ENCODE peak calls at places on chromosomes 11 and 22, in four cellular contexts. S, V, W and D are unnamed samples.
A peak's percentile ranks its signal among the peaks of the same experiment; 100 is the strongest.

GRCh38 chr11:1218788-1219445 is 3.9 kb upstream of the MUC5B start:
- DNase-seq in W (no peak), V (peak; percentile 25), S (peak; percentile 22), D (no peak)

GRCh38 chr11:119907122-119907933 is 178.3 kb upstream of the NECTIN1 start:
- DNase-seq in S (peak; percentile 66), V (no peak), W (no peak), D (no peak)

GRCh38 chr11:35549787-35550186 is 24.4 kb upstream of the PAMR1 start:
- DNase-seq in V (no peak), W (peak; percentile 98), S (no peak), D (no peak)

GRCh38 chr11:76067099-76067498 is 139.2 kb downstream of the WNT11 start:
- DNase-seq in V (no peak), S (peak; percentile 41), W (no peak), D (no peak)

GRCh38 chr11:8917157-8917820 is 6.3 kb downstream of the AKIP1 start:
- DNase-seq in V (peak; percentile 60), S (no peak), W (peak; percentile 97), D (no peak)

GRCh38 chr11:36485296-36485870 is 24.7 kb downstream of the TRAF6 start:
- DNase-seq in W (no peak), S (no peak), V (no peak), D (no peak)

GRCh38 chr11:86274503-86274902 is 27.5 kb upstream of the HIKESHI start:
- DNase-seq in W (no peak), S (no peak), V (peak; percentile 67), D (no peak)

GRCh38 chr11:2574553-2575535 is 125.0 kb downstream of the KCNQ1OT1 start:
- DNase-seq in S (peak; percentile 24), W (peak; percentile 15), V (no peak), D (no peak)

GRCh38 chr11:8389034-8389996 is 125.6 kb upstream of the LMO1 start:
- DNase-seq in S (no peak), W (peak; percentile 24), V (no peak), D (no peak)

GRCh38 chr22:49214976-49215375 is 612.7 kb downstream of the BRD1 start:
- DNase-seq in W (no peak), S (no peak), V (peak; percentile 9), D (no peak)

GRCh38 chr11:27571151-27571840 is 64.7 kb upstream of the LIN7C start:
- DNase-seq in S (no peak), W (peak; percentile 95), V (no peak), D (no peak)

GRCh38 chr11:123472236-123472935 is 42.3 kb downstream of the GRAMD1B start:
- DNase-seq in V (no peak), S (no peak), W (no peak), D (no peak)

GRCh38 chr11:119107538-119108150 is 500 bp downstream of the C2CD2L start:
- DNase-seq in W (no peak), S (no peak), V (no peak), D (peak; percentile 52)

GRCh38 chr11:124113890-124114289 is 1.4 kb upstream of the VWA5A start:
- DNase-seq in V (no peak), S (no peak), W (peak; percentile 68), D (no peak)

GRCh38 chr22:23054531-23055257 is 15.6 kb upstream of the GNAZ start:
- DNase-seq in S (no peak), V (peak; percentile 18), W (no peak), D (peak; percentile 63)

GRCh38 chr11:26964335-26964734 is 29.6 kb upstream of the FIBIN start:
- DNase-seq in S (no peak), W (no peak), V (no peak), D (no peak)

GRCh38 chr11:122649133-122649532 is 6.4 kb upstream of the UBASH3B start:
- DNase-seq in V (no peak), S (no peak), W (peak; percentile 53), D (no peak)

GRCh38 chr22:38454011-38454360 is 1.0 kb downstream of the KCNJ4 start:
- DNase-seq in V (no peak), S (no peak), W (no peak), D (no peak)

GRCh38 chr11:96112192-96113099 is 188.5 kb upstream of the MTMR2 start:
- DNase-seq in V (no peak), W (peak; percentile 65), S (no peak), D (peak; percentile 66)

GRCh38 chr22:50085211-50085999 is at the start of gene MLC1:
- DNase-seq in W (no peak), V (no peak), S (no peak), D (peak; percentile 69)

GRCh38 chr11:110580571-110580970 is 131.7 kb downstream of the ARHGAP20 start:
- DNase-seq in S (no peak), V (no peak), W (no peak), D (no peak)

GRCh38 chr11:73538381-73538872 is 59.5 kb downstream of the FAM168A start:
- DNase-seq in V (no peak), S (no peak), W (no peak), D (peak; percentile 45)

GRCh38 chr22:39570665-39571064 is at the start of gene CACNA1I:
- DNase-seq in V (no peak), W (no peak), S (no peak), D (no peak)

GRCh38 chr11:126522606-126523005 is 167.1 kb downstream of the ST3GAL4 start:
- DNase-seq in V (no peak), W (no peak), S (no peak), D (no peak)

GRCh38 chr11:11451501-11452005 is 98.5 kb upstream of the CSNK2A3 start:
- DNase-seq in V (no peak), S (no peak), W (no peak), D (peak; percentile 56)

GRCh38 chr11:126408901-126409670 is 53.6 kb downstream of the ST3GAL4 start:
- DNase-seq in V (no peak), W (no peak), S (no peak), D (no peak)

GRCh38 chr11:57777969-57778317 is 16.3 kb downstream of the CTNND1 start:
- DNase-seq in V (no peak), W (peak; percentile 45), S (no peak), D (no peak)

GRCh38 chr22:27022256-27022655 is 364.9 kb downstream of the MIAT start:
- DNase-seq in V (no peak), S (no peak), W (no peak), D (no peak)

GRCh38 chr22:42991010-42991651 is 23.8 kb downstream of the PACSIN2 start:
- DNase-seq in W (peak; percentile 84), S (peak; percentile 66), V (no peak), D (no peak)

GRCh38 chr22:24053481-24054226 is 42.5 kb downstream of the CABIN1 start:
- DNase-seq in W (peak; percentile 26), S (no peak), V (no peak), D (no peak)

GRCh38 chr11:83097671-83098070 is 26.0 kb upstream of the RAB30 start:
- DNase-seq in W (peak; percentile 54), V (no peak), S (no peak), D (no peak)

GRCh38 chr22:29310863-29311339 is 4.5 kb downstream of the GAS2L1 start:
- DNase-seq in V (peak; percentile 84), S (peak; percentile 98), W (peak; percentile 99), D (peak; percentile 93)

GRCh38 chr11:19498986-19499669 is 213.5 kb upstream of the NAV2 start:
- DNase-seq in S (no peak), V (no peak), W (peak; percentile 83), D (no peak)

DNA sequence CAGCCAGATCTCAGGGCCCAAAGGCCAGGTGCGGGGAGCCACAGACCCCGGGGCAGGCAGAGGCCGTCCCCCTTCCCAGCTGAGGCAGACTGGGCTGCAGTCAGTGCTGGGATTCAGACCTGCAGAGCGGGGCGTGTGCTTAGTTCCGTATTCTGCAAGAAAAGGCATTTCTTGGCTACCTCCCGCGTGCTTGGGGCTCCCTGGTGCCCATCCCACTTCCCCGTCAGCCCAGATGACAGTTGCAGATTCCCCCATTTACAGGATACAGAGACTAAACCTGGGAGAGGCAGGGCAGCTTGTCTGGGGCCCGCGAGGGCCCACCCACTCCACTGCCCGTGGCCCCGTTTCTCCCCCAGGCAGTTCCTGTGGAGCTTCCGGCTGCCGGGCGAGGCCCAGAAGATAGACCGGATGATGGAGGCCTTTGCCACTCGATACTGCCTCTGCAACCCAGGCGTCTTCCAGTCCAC is 18.3 kb downstream of the CYTH4 start:
- DNase-seq in S (no peak), V (no peak), W (no peak), D (no peak)
- TF ChIP-seq CTCF in S (no peak), V (no peak), W (no peak), D (no peak)

DNA sequence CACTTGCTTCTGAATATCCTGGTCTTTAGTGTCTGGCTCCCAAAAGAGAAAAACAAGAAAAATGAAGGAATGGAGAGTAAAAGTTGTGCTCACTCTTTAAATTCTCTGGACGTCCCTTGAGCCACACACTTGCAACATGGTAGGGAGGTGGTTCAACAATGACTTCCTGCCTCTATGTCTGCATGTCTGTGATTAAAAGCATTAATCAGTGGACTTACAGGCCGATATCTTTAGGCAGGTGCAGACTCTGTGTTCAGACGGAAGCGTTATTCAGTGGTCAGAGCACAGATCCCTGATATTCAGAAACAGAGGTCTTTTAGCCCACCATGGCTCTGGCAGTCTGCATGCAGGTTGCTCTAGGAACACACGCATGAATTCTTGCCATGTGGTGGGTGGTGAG is 1920.0 kb upstream of the RAG2 start:
- DNase-seq in W (no peak), S (no peak), V (no peak), D (no peak)
- TF ChIP-seq CTCF in W (no peak), S (no peak), V (no peak), D (no peak)

GRCh38 chr11:63829823-63830489 is 9.0 kb upstream of the MARK2 start:
- DNase-seq in W (peak; percentile 52), S (no peak), V (peak; percentile 69), D (no peak)
- TF ChIP-seq CTCF in W (peak; percentile 57), S (no peak), V (peak; percentile 63), D (peak; percentile 50)

GRCh38 chr22:33142282-33142681 is 84.1 kb upstream of the SYN3 start:
- DNase-seq in V (no peak), W (no peak), S (no peak), D (no peak)
- TF ChIP-seq CTCF in V (no peak), W (no peak), S (no peak), D (no peak)

GRCh38 chr11:62689421-62690183 is at the start of gene LRRN4CL:
- DNase-seq in S (no peak), V (no peak), W (peak; percentile 80), D (no peak)
- TF ChIP-seq CTCF in S (no peak), V (no peak), W (peak; percentile 4), D (no peak)